ENCODE peak calls at places on chromosome 16, in four cellular contexts. One of them, this sample, is unnamed.

GRCh38 chr16:2142942-2143868 is 5.2 kb upstream of the RAB26 start:
- DNase-seq in tibial nerve: no peak
- DNase-seq in CD4-positive, alpha-beta T cell: no peak
- DNase-seq in osteocyte: no peak
- DNase-seq in this sample: no peak

GRCh38 chr16:46801428-46802049 is 29.4 kb downstream of the C16orf87 start:
- DNase-seq in osteocyte: no peak
- DNase-seq in CD4-positive, alpha-beta T cell: no peak
- DNase-seq in tibial nerve: no peak
- DNase-seq in this sample: no peak

GRCh38 chr16:56422896-56423441 is 2.4 kb downstream of the AMFR start:
- DNase-seq in tibial nerve: no peak
- DNase-seq in osteocyte: no peak
- DNase-seq in CD4-positive, alpha-beta T cell: no peak
- DNase-seq in this sample: no peak

GRCh38 chr16:20613471-20613887 is 37.3 kb upstream of the ACSM2B start:
- DNase-seq in tibial nerve: no peak
- DNase-seq in CD4-positive, alpha-beta T cell: no peak
- DNase-seq in osteocyte: no peak
- DNase-seq in this sample: no peak

GRCh38 chr16:17499223-17499902 is 28.6 kb upstream of the XYLT1 start:
- DNase-seq in osteocyte: no peak
- DNase-seq in CD4-positive, alpha-beta T cell: no peak
- DNase-seq in tibial nerve: no peak
- DNase-seq in this sample: no peak

GRCh38 chr16:30094541-30095165 is 1.4 kb downstream of the YPEL3 start:
- DNase-seq in CD4-positive, alpha-beta T cell: no peak
- DNase-seq in osteocyte: no peak
- DNase-seq in tibial nerve: no peak
- DNase-seq in this sample: no peak

GRCh38 chr16:30186782-30187555 is 3.6 kb downstream of the CORO1A start:
- DNase-seq in tibial nerve: peak; percentile 70
- DNase-seq in osteocyte: no peak
- DNase-seq in CD4-positive, alpha-beta T cell: peak; percentile 86
- DNase-seq in this sample: peak; percentile 66

GRCh38 chr16:55044366-55044975 is 113.8 kb downstream of the IRX5 start:
- DNase-seq in osteocyte: peak; percentile 73
- DNase-seq in CD4-positive, alpha-beta T cell: no peak
- DNase-seq in tibial nerve: no peak
- DNase-seq in this sample: no peak

GRCh38 chr16:53219795-53220194 is 165.0 kb downstream of the CHD9 start:
- DNase-seq in osteocyte: no peak
- DNase-seq in tibial nerve: no peak
- DNase-seq in CD4-positive, alpha-beta T cell: no peak
- DNase-seq in this sample: no peak

GRCh38 chr16:25395528-25395927 is 137.9 kb upstream of the ZKSCAN2 start:
- DNase-seq in tibial nerve: no peak
- DNase-seq in CD4-positive, alpha-beta T cell: no peak
- DNase-seq in osteocyte: no peak
- DNase-seq in this sample: no peak

GRCh38 chr16:30551781-30552180 is 6.4 kb downstream of the ZNF764 start:
- DNase-seq in CD4-positive, alpha-beta T cell: peak; percentile 67
- DNase-seq in tibial nerve: no peak
- DNase-seq in osteocyte: no peak
- DNase-seq in this sample: peak; percentile 72

GRCh38 chr16:69378036-69378435 is 7.8 kb downstream of the TERF2 start:
- DNase-seq in osteocyte: no peak
- DNase-seq in CD4-positive, alpha-beta T cell: no peak
- DNase-seq in tibial nerve: no peak
- DNase-seq in this sample: no peak

GRCh38 chr16:30984669-30985400 is at the start of gene HSD3B7:
- DNase-seq in tibial nerve: peak; percentile 95
- DNase-seq in CD4-positive, alpha-beta T cell: peak; percentile 73
- DNase-seq in osteocyte: peak; percentile 97
- DNase-seq in this sample: peak; percentile 95

GRCh38 chr16:20674684-20675487 is 22.6 kb downstream of the ACSM1 start:
- DNase-seq in osteocyte: no peak
- DNase-seq in tibial nerve: no peak
- DNase-seq in CD4-positive, alpha-beta T cell: no peak
- DNase-seq in this sample: no peak

GRCh38 chr16:22627043-22627442 is 116.4 kb downstream of the NPIPB5 start:
- DNase-seq in osteocyte: peak; percentile 79
- DNase-seq in CD4-positive, alpha-beta T cell: no peak
- DNase-seq in tibial nerve: no peak
- DNase-seq in this sample: no peak

GRCh38 chr16:56995136-56995805 is 5.9 kb downstream of the NLRC5 start:
- DNase-seq in osteocyte: no peak
- DNase-seq in tibial nerve: no peak
- DNase-seq in CD4-positive, alpha-beta T cell: no peak
- DNase-seq in this sample: no peak

GRCh38 chr16:22278418-22278817 is 18.8 kb upstream of the POLR3E start:
- DNase-seq in tibial nerve: no peak
- DNase-seq in CD4-positive, alpha-beta T cell: no peak
- DNase-seq in osteocyte: no peak
- DNase-seq in this sample: no peak

GRCh38 chr16:61909074-61909473 is 127.2 kb downstream of the CDH8 start:
- DNase-seq in CD4-positive, alpha-beta T cell: no peak
- DNase-seq in osteocyte: no peak
- DNase-seq in tibial nerve: peak; percentile 19
- DNase-seq in this sample: no peak
- TF ChIP-seq CTCF in CD4-positive, alpha-beta T cell: no peak
- TF ChIP-seq CTCF in osteocyte: no peak
- TF ChIP-seq CTCF in tibial nerve: no peak
- TF ChIP-seq CTCF in this sample: no peak

GRCh38 chr16:85329059-85329812 is 217.0 kb upstream of the CIBAR2 start:
- DNase-seq in CD4-positive, alpha-beta T cell: no peak
- DNase-seq in tibial nerve: no peak
- DNase-seq in osteocyte: no peak
- DNase-seq in this sample: no peak
- TF ChIP-seq CTCF in CD4-positive, alpha-beta T cell: no peak
- TF ChIP-seq CTCF in tibial nerve: no peak
- TF ChIP-seq CTCF in osteocyte: no peak
- TF ChIP-seq CTCF in this sample: no peak

GRCh38 chr16:26795184-26795583 is 271.5 kb upstream of the C16orf82 start:
- DNase-seq in tibial nerve: no peak
- DNase-seq in CD4-positive, alpha-beta T cell: no peak
- DNase-seq in osteocyte: no peak
- DNase-seq in this sample: no peak
- TF ChIP-seq CTCF in tibial nerve: no peak
- TF ChIP-seq CTCF in CD4-positive, alpha-beta T cell: no peak
- TF ChIP-seq CTCF in osteocyte: no peak
- TF ChIP-seq CTCF in this sample: no peak

DNA sequence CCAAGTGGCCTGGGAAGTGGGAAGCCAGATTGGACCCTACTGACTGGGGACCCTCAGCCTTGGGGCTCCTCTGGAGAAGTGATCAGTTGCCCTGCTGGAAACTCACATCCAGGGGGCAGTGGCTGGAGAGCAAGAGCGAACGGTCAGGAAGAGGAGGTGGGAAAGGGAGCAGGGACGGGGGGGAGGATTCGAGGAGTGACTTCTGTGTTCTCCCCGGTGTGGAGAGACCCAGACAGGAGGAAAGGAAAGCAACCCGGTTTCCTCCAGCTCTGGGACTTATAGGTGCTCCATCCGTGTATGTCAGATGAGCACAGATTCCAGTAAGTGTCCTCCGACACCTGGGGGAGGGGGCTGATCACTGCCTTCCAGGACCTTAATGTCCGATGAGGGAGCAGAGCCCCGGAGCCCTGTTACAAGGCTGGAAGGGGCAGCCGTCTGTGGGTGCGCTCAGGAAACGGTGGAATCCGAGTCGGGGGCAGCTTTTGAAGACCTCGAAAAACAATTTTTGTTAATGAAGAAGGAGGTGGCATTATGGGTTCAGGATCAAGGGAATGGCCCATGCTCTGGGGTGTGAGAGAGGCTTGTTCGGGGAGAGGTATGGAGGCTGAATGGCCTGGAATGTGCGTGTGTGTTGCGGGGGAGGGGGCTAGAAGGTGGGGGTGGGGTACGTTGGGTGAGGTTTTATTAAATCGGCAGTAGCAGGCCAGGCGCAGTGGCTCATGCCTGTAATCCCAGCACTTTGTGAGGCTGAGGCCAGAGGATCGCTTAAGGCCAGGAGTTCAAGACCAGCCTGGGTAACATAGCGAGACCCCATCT is 34.8 kb upstream of the NDRG4 start:
- DNase-seq in tibial nerve: no peak
- DNase-seq in CD4-positive, alpha-beta T cell: no peak
- DNase-seq in osteocyte: no peak
- DNase-seq in this sample: no peak
- TF ChIP-seq CTCF in tibial nerve: no peak
- TF ChIP-seq CTCF in CD4-positive, alpha-beta T cell: no peak
- TF ChIP-seq CTCF in osteocyte: peak; percentile 21
- TF ChIP-seq CTCF in this sample: no peak